ENCODE peak calls at places on chromosomes 2 and 18, in six cellular contexts. J, S, M, O, B and U are unnamed samples.

GRCh38 chr2:109162999-109163398 is 34.0 kb downstream of the SH3RF3 start:
- DNase-seq in J (no peak), S (peak; percentile 36), M (no peak), O (no peak), B (peak; percentile 75), U (no peak)

GRCh38 chr2:118847447-118848172 is at the start of gene EN1:
- DNase-seq in J (no peak), S (no peak), M (no peak), O (no peak), B (no peak), U (no peak)

GRCh38 chr2:24783641-24784040 is 9.6 kb downstream of the PTRHD1 start:
- DNase-seq in J (no peak), S (no peak), M (no peak), O (no peak), B (no peak), U (no peak)

GRCh38 chr2:195898505-195898904 is 170.1 kb downstream of the DNAH7 start:
- DNase-seq in J (no peak), S (peak; percentile 88), M (no peak), O (no peak), B (no peak), U (peak; percentile 77)

GRCh38 chr2:67917332-67918054 is 145.3 kb downstream of the C1D start:
- DNase-seq in J (no peak), S (no peak), M (no peak), O (no peak), B (no peak), U (no peak)

GRCh38 chr2:88875749-88876148 is 184.3 kb downstream of the RPIA start:
- DNase-seq in J (no peak), S (no peak), M (no peak), O (no peak), B (no peak), U (no peak)

GRCh38 chr2:160630801-160631590 is 137.4 kb upstream of the RBMS1 start:
- DNase-seq in J (no peak), S (no peak), M (no peak), O (no peak), B (no peak), U (no peak)

GRCh38 chr2:186940463-186940862 is 91.5 kb upstream of the ZSWIM2 start:
- DNase-seq in J (no peak), S (no peak), M (no peak), O (no peak), B (no peak), U (no peak)

GRCh38 chr18:36314754-36315153 is 17.2 kb downstream of the FHOD3 start:
- DNase-seq in J (no peak), S (no peak), M (no peak), O (no peak), B (no peak), U (no peak)

GRCh38 chr2:55861733-55862132 is 61.8 kb downstream of the EFEMP1 start:
- DNase-seq in J (no peak), S (no peak), M (no peak), O (no peak), B (no peak), U (no peak)

GRCh38 chr2:64212801-64213321 is 68.6 kb upstream of the PELI1 start:
- DNase-seq in J (no peak), S (no peak), M (peak; percentile 60), O (no peak), B (no peak), U (no peak)

GRCh38 chr2:235936493-235936892 is 231.7 kb downstream of the GBX2 start:
- DNase-seq in J (no peak), S (no peak), M (no peak), O (no peak), B (no peak), U (peak; percentile 56)

GRCh38 chr2:3692375-3692774 is 11.0 kb upstream of the DCDC2C start:
- DNase-seq in J (no peak), S (no peak), M (no peak), O (no peak), B (no peak), U (no peak)

GRCh38 chr18:58338961-58339722 is 289.7 kb downstream of the ALPK2 start:
- DNase-seq in J (no peak), S (no peak), M (no peak), O (no peak), B (no peak), U (no peak)

GRCh38 chr2:131493199-131494018 is 1.2 kb upstream of the MZT2A start:
- DNase-seq in J (peak; percentile 48), S (no peak), M (no peak), O (no peak), B (no peak), U (no peak)

GRCh38 chr18:22683196-22683676 is 249.9 kb upstream of the RBBP8 start:
- DNase-seq in J (peak; percentile 92), S (peak; percentile 83), M (no peak), O (no peak), B (no peak), U (peak; percentile 38)

GRCh38 chr18:75199327-75199726 is 9.6 kb downstream of the PTGR3 start:
- DNase-seq in J (no peak), S (no peak), M (no peak), O (no peak), B (no peak), U (no peak)

GRCh38 chr2:195575879-195576391 is 81.1 kb upstream of the SLC39A10 start:
- DNase-seq in J (no peak), S (no peak), M (no peak), O (no peak), B (no peak), U (no peak)

GRCh38 chr2:230774348-230774951 is 61.8 kb downstream of the CAB39 start:
- DNase-seq in J (no peak), S (no peak), M (no peak), O (no peak), B (no peak), U (no peak)
- H3K36me3 ChIP-seq in J (no peaks in the 10 kb centered on the region), S (no peaks in the 10 kb centered on the region), M (peaks cover 13% of the 10 kb centered on the region), O (no peaks in the 10 kb centered on the region), B (no peaks in the 10 kb centered on the region), U (no peaks in the 10 kb centered on the region)

GRCh38 chr2:26178246-26178645 is 5.4 kb downstream of the GAREM2 start:
- DNase-seq in J (no peak), S (no peak), M (no peak), O (no peak), B (no peak), U (no peak)
- H3K4me3 ChIP-seq in J (no peak overlapping the region), S (no peak overlapping the region), M (no peak overlapping the region), O (peak overlapping the region; percentile 42), B (peak overlapping the region; percentile 67), U (peak overlapping the region; percentile 62)

DNA sequence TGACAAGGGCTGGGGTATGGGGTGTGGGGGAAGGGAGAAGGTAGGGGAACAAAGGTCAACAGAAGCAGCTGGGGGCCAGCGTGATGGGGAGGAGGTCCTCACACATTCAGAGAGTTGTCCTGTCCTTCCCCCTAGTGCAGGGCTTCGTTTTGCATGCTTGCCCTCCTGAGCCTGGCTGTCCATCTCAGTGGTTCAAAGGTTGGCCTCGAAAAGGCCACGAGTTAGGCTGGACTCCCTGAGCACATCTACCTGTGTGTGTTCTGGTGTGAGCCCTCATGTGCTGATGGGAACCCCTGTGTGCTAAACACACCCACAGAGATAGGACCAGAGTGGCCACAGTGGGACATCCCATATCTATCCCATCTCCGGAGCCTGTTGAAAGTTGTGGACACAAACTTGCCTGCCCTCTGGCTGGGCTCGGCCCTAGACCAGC is 51.9 kb downstream of the EPAS1 start:
- DNase-seq in J (no peak), S (no peak), M (no peak), O (no peak), B (no peak), U (no peak)
- H3K36me3 ChIP-seq in J (peaks cover 41% of the 10 kb centered on the region), S (peaks cover 11% of the 10 kb centered on the region), M (no peaks in the 10 kb centered on the region), O (no peaks in the 10 kb centered on the region), B (peaks cover 4% of the 10 kb centered on the region), U (no peaks in the 10 kb centered on the region)

GRCh38 chr18:61609131-61609530 is 275.9 kb downstream of the CDH20 start:
- DNase-seq in J (no peak), S (no peak), M (no peak), O (no peak), B (no peak), U (no peak)

GRCh38 chr18:61606759-61607158 is 273.5 kb downstream of the CDH20 start:
- DNase-seq in J (no peak), S (peak; percentile 84), M (no peak), O (no peak), B (peak; percentile 7), U (no peak)

GRCh38 chr18:61608306-61608705 is 275.1 kb downstream of the CDH20 start:
- DNase-seq in J (no peak), S (no peak), M (no peak), O (no peak), B (no peak), U (no peak)

GRCh38 chr18:61605376-61606067 is 272.3 kb downstream of the CDH20 start:
- DNase-seq in J (no peak), S (no peak), M (no peak), O (no peak), B (no peak), U (no peak)

GRCh38 chr18:61606068-61606660 is 272.9 kb downstream of the CDH20 start:
- DNase-seq in J (no peak), S (peak; percentile 11), M (no peak), O (no peak), B (no peak), U (no peak)
- H3K4me3 ChIP-seq in J (no peak overlapping the region), S (no peak overlapping the region), M (no peak overlapping the region), O (no peak overlapping the region), B (peak overlapping the region; percentile 66), U (no peak overlapping the region)

GRCh38 chr18:79733996-79734770 is 54.6 kb downstream of the CTDP1 start:
- DNase-seq in J (peak; percentile 37), S (no peak), M (no peak), O (no peak), B (no peak), U (no peak)
- H3K36me3 ChIP-seq in J (no peaks in the 10 kb centered on the region), S (peaks cover 18% of the 10 kb centered on the region), M (peaks cover 34% of the 10 kb centered on the region), O (peaks cover 77% of the 10 kb centered on the region), B (peaks cover 55% of the 10 kb centered on the region), U (peaks cover 8% of the 10 kb centered on the region)

DNA sequence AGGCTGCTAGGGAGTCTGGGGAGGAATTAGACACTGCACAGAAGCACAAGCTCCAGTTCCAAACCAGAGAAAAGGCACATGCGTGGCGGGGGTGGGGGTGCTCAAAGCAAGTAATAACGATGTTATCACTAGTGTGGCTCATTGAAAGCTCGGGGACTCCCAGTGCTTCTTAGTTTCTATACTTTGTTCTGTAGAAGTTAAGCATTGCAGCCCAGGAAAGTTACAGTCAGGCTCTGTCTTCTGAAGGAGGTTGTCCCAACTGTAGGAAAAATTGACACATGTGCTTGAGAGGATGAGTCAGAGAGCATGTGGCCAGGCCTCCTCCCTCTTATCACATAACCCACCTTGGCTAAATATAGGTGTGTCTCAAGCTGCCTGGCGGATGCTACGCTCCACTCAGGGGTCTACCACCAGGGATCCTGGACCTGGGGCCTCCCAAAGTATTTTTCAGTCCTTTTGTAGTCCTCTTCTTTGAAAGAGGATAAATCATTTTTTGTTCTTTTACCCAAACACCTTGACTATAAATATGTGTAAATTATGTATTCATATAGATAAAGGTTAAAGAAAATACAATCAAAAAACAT is 3.8 kb downstream of the GALNT5 start:
- DNase-seq in J (no peak), S (peak; percentile 11), M (no peak), O (no peak), B (no peak), U (no peak)
- H3K4me3 ChIP-seq in J (no peak overlapping the region), S (no peak overlapping the region), M (no peak overlapping the region), O (no peak overlapping the region), B (peak overlapping the region; percentile 40), U (no peak overlapping the region)